ENCODE peak calls at places on chromosomes 6 and 20, in four cellular contexts. D is brain microvascular endothelial cell; X is mesendoderm; Z is CD4-positive, CD25-positive, alpha-beta regulatory T cell. E is an unnamed sample.

GRCh38 chr6:108648186-108648585 is 87.5 kb downstream of the FOXO3 start:
- DNase-seq in Z (no peak), X (no peak), D (no peak), E (no peak)

GRCh38 chr20:58045579-58045978 is 182.9 kb downstream of the ANKRD60 start:
- DNase-seq in Z (no peak), X (no peak), D (no peak), E (no peak)

GRCh38 chr6:13038315-13039261 is 289.7 kb downstream of the TBC1D7 start:
- DNase-seq in X (no peak), Z (no peak), D (no peak), E (no peak)

GRCh38 chr6:1312444-1313363 is 806 bp downstream of the FOXQ1 start:
- DNase-seq in X (peak; percentile 70), D (no peak), Z (no peak), E (no peak)

GRCh38 chr20:19738936-19739335 is 19.1 kb upstream of the RIN2 start:
- DNase-seq in X (no peak), Z (no peak), D (no peak), E (no peak)

GRCh38 chr20:2245637-2246036 is 50.2 kb upstream of the TGM3 start:
- DNase-seq in X (no peak), D (no peak), Z (no peak), E (no peak)

GRCh38 chr6:63348836-63349235 is 29.1 kb upstream of the LGSN start:
- DNase-seq in X (no peak), Z (no peak), D (no peak), E (no peak)

GRCh38 chr6:13846841-13847240 is 32.5 kb upstream of the MCUR1 start:
- DNase-seq in Z (no peak), X (peak; percentile 77), D (no peak), E (no peak)

GRCh38 chr6:3888153-3888957 is 39.2 kb downstream of the FAM50B start:
- DNase-seq in D (no peak), Z (no peak), X (no peak), E (no peak)

GRCh38 chr6:149884215-149884614 is 13.7 kb downstream of the RAET1E start:
- DNase-seq in X (peak; percentile 49), Z (no peak), D (peak; percentile 31), E (peak; percentile 65)

GRCh38 chr20:38032585-38033329 is 499 bp downstream of the TTI1 start:
- DNase-seq in D (no peak), Z (no peak), X (no peak), E (no peak)

GRCh38 chr6:113067612-113068262 is 720.6 kb downstream of the RFPL4B start:
- DNase-seq in X (no peak), Z (no peak), D (no peak), E (no peak)

GRCh38 chr20:57291003-57291402 is 24.6 kb upstream of the BMP7 start:
- DNase-seq in Z (no peak), X (peak; percentile 26), D (no peak), E (no peak)

GRCh38 chr20:3085571-3086072 is 1.1 kb upstream of the AVP start:
- DNase-seq in D (no peak), X (no peak), Z (no peak), E (no peak)

GRCh38 chr6:25485820-25486559 is 166.0 kb upstream of the SCGN start:
- DNase-seq in X (peak; percentile 38), Z (no peak), D (no peak), E (no peak)

GRCh38 chr6:87026961-87027360 is 67.9 kb downstream of the CGA start:
- DNase-seq in D (no peak), X (no peak), Z (no peak), E (no peak)

GRCh38 chr20:24632581-24632980 is 163.2 kb downstream of the SYNDIG1 start:
- DNase-seq in D (no peak), X (peak; percentile 44), Z (no peak), E (peak; percentile 40)

GRCh38 chr6:5567352-5567751 is 306.0 kb downstream of the FARS2 start:
- DNase-seq in X (no peak), D (no peak), Z (no peak), E (no peak)

GRCh38 chr6:31543639-31544038 is 1.8 kb upstream of the DDX39B start:
- DNase-seq in D (no peak), X (no peak), Z (no peak), E (no peak)

GRCh38 chr6:11197175-11197535 is 35.3 kb downstream of the NEDD9 start:
- DNase-seq in Z (no peak), D (peak; percentile 82), X (no peak), E (no peak)

GRCh38 chr6:112197636-112198035 is 56.7 kb downstream of the LAMA4 start:
- DNase-seq in X (no peak), Z (no peak), D (no peak), E (no peak)

GRCh38 chr6:43990627-43991619 is 136.3 kb downstream of the MRPL14 start:
- DNase-seq in D (no peak), X (no peak), Z (no peak), E (no peak)

GRCh38 chr6:106751501-106752252 is 122.3 kb downstream of the QRSL1 start:
- DNase-seq in Z (no peak), D (no peak), X (peak; percentile 25), E (no peak)

GRCh38 chr6:19898141-19898740 is 61.1 kb downstream of the ID4 start:
- DNase-seq in X (no peak), Z (no peak), D (no peak), E (no peak)

GRCh38 chr20:40713508-40713907 is 24.5 kb upstream of the MAFB start:
- DNase-seq in X (no peak), Z (no peak), D (no peak), E (no peak)

GRCh38 chr20:32356935-32357868 is 929 bp upstream of the ASXL1 start:
- DNase-seq in Z (no peak), D (peak; percentile 46), X (no peak), E (peak; percentile 70)

GRCh38 chr6:53165333-53165732 is 16.7 kb upstream of the GCM1 start:
- DNase-seq in D (no peak), X (no peak), Z (no peak), E (no peak)

GRCh38 chr6:107345398-107345797 is 114.0 kb downstream of the PDSS2 start:
- DNase-seq in Z (no peak), D (no peak), X (no peak), E (no peak)

GRCh38 chr6:36839819-36840379 is 655 bp upstream of the CPNE5 start:
- DNase-seq in D (no peak), Z (peak; percentile 40), X (peak; percentile 32), E (peak; percentile 73)
- H3K4me3 ChIP-seq in D (peak overlapping the region; percentile 49), Z (peak overlapping the region; percentile 13), X (peak overlapping the region; percentile 15), E (peak overlapping the region; percentile 79)

GRCh38 chr6:157834549-157834948 is 11.5 kb downstream of the SNX9 start:
- DNase-seq in Z (no peak), D (no peak), X (no peak), E (no peak)
- H3K27ac ChIP-seq in Z (no peak overlapping the region), D (no peak overlapping the region), X (no peak overlapping the region), E (no peak overlapping the region)

GRCh38 chr20:8144282-8145245 is 12.5 kb downstream of the PLCB1 start:
- DNase-seq in X (peak; percentile 75), D (peak; percentile 92), Z (no peak), E (no peak)
- H3K4me3 ChIP-seq in X (no peak overlapping the region), D (no peak overlapping the region), Z (no peak overlapping the region), E (no peak overlapping the region)

DNA sequence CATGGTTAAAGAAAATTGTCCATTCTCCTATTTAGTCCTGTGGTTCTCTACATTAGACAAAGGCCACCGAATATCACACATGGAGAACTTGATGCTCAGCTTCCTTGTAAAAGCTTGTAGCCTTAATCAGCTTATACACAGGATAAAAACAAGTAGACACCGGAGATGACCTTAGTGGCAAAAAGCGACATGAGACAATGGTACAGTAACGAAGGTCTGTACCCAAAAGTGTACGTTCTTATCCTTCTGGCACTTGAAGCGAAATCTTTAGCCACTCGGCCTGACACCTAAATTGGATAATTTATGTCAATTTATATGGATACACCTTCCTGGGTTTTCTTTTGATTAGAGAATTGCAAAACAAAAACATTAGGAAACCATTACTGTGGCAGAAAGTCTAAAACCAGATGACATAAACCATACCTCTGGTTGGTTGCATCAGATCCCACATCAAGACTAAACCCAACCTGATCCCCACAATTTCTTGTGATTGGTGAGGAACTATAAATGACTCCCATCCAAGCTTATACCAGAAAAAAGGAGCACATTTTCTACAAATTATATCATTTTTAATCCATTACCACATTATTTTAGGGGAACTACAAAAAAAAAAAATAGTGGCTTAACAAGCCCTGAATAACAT is 6.1 kb downstream of the RBM39 start:
- DNase-seq in D (no peak), X (no peak), Z (no peak), E (no peak)
- H3K27ac ChIP-seq in D (no peak overlapping the region), X (no peak overlapping the region), Z (peak overlapping the region; percentile 44), E (no peak overlapping the region)

GRCh38 chr6:16278048-16278724 is 39.8 kb downstream of the GMPR start:
- DNase-seq in Z (no peak), D (no peak), X (no peak), E (no peak)
- H3K4me3 ChIP-seq in Z (no peak overlapping the region), D (no peak overlapping the region), X (no peak overlapping the region), E (peak overlapping the region; percentile 31)

GRCh38 chr6:28537065-28537464 is 11.4 kb downstream of the GPX5 start:
- DNase-seq in D (peak; percentile 45), Z (no peak), X (peak; percentile 69), E (no peak)
- H3K27ac ChIP-seq in D (peak overlapping the region; percentile 32), Z (no peak overlapping the region), X (no peak overlapping the region), E (no peak overlapping the region)

E was measured in ascending aorta.